ENCODE peak calls at places on chromosomes 12 and 14, in ten cellular contexts. O is stomach, X is Peyer's patch, U is fibroblast of mammary gland, M is MM.1S, B is left ventricle myocardium inferior, G is endodermal cell, S is astrocyte, P is right lobe of liver, V is upper lobe of right lung. Y is an unnamed sample.
A peak's percentile ranks its signal among the peaks of the same experiment; 100 is the strongest.

GRCh38 chr14:64772394-64772950 is 68.2 kb downstream of the PLEKHG3 start:
- DNase-seq in O (no peak), S (no peak), U (no peak), B (no peak), P (no peak), M (no peak), G (peak; percentile 78), X (no peak), V (no peak), Y (no peak)

GRCh38 chr14:52018252-52018651 is 28.9 kb downstream of the RTRAF start:
- DNase-seq in M (no peak), S (no peak), P (no peak), X (no peak), O (no peak), G (no peak), V (no peak), B (no peak), U (no peak), Y (no peak)

GRCh38 chr12:52874573-52875435 is 26.0 kb upstream of the KRT78 start:
- DNase-seq in P (no peak), S (peak; percentile 12), X (no peak), U (no peak), B (no peak), M (no peak), O (no peak), V (no peak), G (no peak), Y (no peak)

GRCh38 chr12:62934799-62935674 is at the start of gene PPM1H:
- DNase-seq in B (peak; percentile 76), S (peak; percentile 12), U (peak; percentile 2), V (peak; percentile 93), G (peak; percentile 100), M (peak; percentile 95), P (peak; percentile 94), X (peak; percentile 18), O (peak; percentile 90), Y (peak; percentile 81)

GRCh38 chr12:50799908-50800307 is 36.0 kb downstream of the ATF1 start:
- DNase-seq in B (no peak), M (no peak), U (no peak), X (no peak), P (no peak), O (no peak), S (no peak), G (no peak), V (no peak), Y (no peak)

GRCh38 chr14:65462411-65462810 is 49.9 kb downstream of the FUT8 start:
- DNase-seq in U (peak; percentile 51), P (no peak), X (no peak), S (peak; percentile 91), V (no peak), B (no peak), O (no peak), M (no peak), G (no peak), Y (peak; percentile 89)

GRCh38 chr12:12240671-12241345 is 26.0 kb downstream of the LRP6 start:
- DNase-seq in P (no peak), V (no peak), G (no peak), X (no peak), O (no peak), M (no peak), S (peak; percentile 77), U (peak; percentile 58), B (no peak), Y (no peak)

GRCh38 chr14:27390130-27390529 is 792.3 kb upstream of the NOVA1 start:
- DNase-seq in S (peak; percentile 13), U (no peak), B (no peak), O (no peak), M (no peak), P (no peak), V (no peak), G (peak; percentile 58), X (no peak), Y (no peak)

GRCh38 chr14:99264691-99265090 is 7.3 kb downstream of the BCL11B start:
- DNase-seq in U (no peak), V (no peak), P (no peak), B (no peak), M (no peak), S (no peak), O (no peak), X (no peak), G (no peak), Y (no peak)

GRCh38 chr14:99268776-99269510 is 3.1 kb downstream of the BCL11B start:
- DNase-seq in V (no peak), U (no peak), M (no peak), P (no peak), O (no peak), S (no peak), G (peak; percentile 77), B (no peak), X (no peak), Y (no peak)

GRCh38 chr14:99265571-99265970 is 6.4 kb downstream of the BCL11B start:
- DNase-seq in B (no peak), V (no peak), O (no peak), X (no peak), M (no peak), S (no peak), P (no peak), G (no peak), U (no peak), Y (no peak)

GRCh38 chr14:99267871-99268775 is 3.9 kb downstream of the BCL11B start:
- DNase-seq in S (no peak), B (no peak), G (peak; percentile 60), P (no peak), V (no peak), U (no peak), M (no peak), X (no peak), O (no peak), Y (no peak)

GRCh38 chr14:99266181-99267178 is 5.5 kb downstream of the BCL11B start:
- DNase-seq in P (peak; percentile 80), O (peak; percentile 79), X (peak; percentile 72), V (peak; percentile 85), B (peak; percentile 68), S (peak; percentile 23), G (peak; percentile 93), U (peak; percentile 59), M (peak; percentile 63), Y (peak; percentile 83)
- H3K4me3 ChIP-seq in P (no peak overlapping the region), O (no peak overlapping the region), X (no peak overlapping the region), V (peak overlapping the region; percentile 11), B (no peak overlapping the region), S (no peak overlapping the region), G (no peak overlapping the region), U (no peak overlapping the region), M (no peak overlapping the region), Y (no peak overlapping the region)

DNA sequence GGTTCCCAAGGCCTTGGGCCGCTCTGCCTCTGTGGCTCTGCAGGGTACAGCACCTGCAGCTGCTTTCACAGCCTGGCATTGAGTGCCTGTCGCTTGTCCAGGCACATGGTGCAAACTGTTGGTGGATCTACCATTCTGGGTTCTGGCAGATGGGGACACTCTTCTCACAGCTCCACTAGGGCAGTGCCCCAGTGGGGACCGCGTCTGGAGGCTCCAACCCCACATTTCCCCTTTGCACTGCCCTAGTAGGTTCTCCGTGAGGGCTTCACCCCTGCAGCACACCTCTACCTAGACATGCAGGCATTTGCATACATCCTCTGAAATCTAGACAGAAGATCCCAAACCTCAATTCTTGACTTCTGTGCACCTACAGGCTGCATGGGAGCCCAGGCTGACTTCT is 19.2 kb upstream of the ASPG start:
- DNase-seq in M (no peak), U (no peak), P (no peak), V (no peak), B (no peak), G (no peak), S (no peak), X (no peak), O (no peak), Y (no peak)
- H3K4me3 ChIP-seq in M (no peak overlapping the region), U (no peak overlapping the region), P (no peak overlapping the region), V (no peak overlapping the region), B (no peak overlapping the region), G (no peak overlapping the region), S (no peak overlapping the region), X (no peak overlapping the region), O (no peak overlapping the region), Y (no peak overlapping the region)

GRCh38 chr12:132953163-132953425 is 3.0 kb downstream of the ZNF605 start:
- DNase-seq in V (no peak), M (no peak), X (no peak), O (no peak), G (peak; percentile 35), P (no peak), S (no peak), B (no peak), U (no peak), Y (no peak)

GRCh38 chr12:132953771-132954170 is 2.3 kb downstream of the ZNF605 start:
- DNase-seq in S (no peak), O (no peak), B (no peak), P (no peak), V (no peak), U (no peak), G (peak; percentile 25), X (no peak), M (no peak), Y (no peak)

GRCh38 chr12:132955094-132955932 is 793 bp downstream of the ZNF605 start:
- DNase-seq in P (peak; percentile 57), V (peak; percentile 72), U (peak; percentile 79), O (peak; percentile 28), B (peak; percentile 26), S (peak; percentile 63), X (no peak), G (peak; percentile 82), M (no peak), Y (peak; percentile 54)

GRCh38 chr12:132955933-132956725 is at the start of gene ZNF605:
- DNase-seq in O (peak; percentile 87), U (peak; percentile 83), G (peak; percentile 98), M (peak; percentile 71), B (peak; percentile 92), X (peak; percentile 79), P (peak; percentile 90), S (peak; percentile 83), V (peak; percentile 95), Y (peak; percentile 90)

DNA sequence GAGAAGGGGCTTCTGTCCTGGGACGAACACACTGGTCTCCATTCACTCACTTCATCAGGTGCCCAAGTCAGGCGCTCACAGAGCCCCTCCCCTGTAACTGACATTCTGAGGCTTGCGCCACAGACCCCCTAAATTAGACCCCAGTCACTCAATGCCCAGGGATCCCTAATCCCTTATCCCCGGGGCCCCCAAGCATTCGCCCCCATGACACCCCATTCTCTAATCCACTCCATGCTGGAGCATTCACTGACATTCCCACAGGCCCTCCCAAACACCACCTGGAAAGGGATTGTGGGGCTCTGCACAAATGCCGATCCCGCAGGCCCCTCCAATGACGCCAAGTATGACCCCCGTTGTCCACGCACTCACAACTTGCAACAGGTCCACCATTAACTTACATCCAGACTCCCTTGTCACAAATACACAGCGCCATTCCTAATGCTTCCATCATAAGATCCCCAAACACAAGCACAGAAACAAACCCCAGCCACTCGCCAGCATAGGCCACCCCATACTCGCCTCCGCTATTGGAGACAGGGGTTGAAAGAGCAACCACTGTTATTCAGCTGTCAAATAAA is 1.5 kb downstream of the ZNF605 start:
- DNase-seq in O (no peak), G (peak; percentile 41), X (no peak), S (no peak), M (no peak), V (no peak), U (peak; percentile 20), P (no peak), B (no peak), Y (no peak)
- H3K4me3 ChIP-seq in O (peak overlapping the region; percentile 78), G (peak overlapping the region; percentile 92), X (no peak overlapping the region), S (peak overlapping the region; percentile 82), M (no peak overlapping the region), V (peak overlapping the region; percentile 80), U (peak overlapping the region; percentile 89), P (peak overlapping the region; percentile 80), B (peak overlapping the region; percentile 89), Y (no peak overlapping the region)

GRCh38 chr12:54417712-54418440 is 1.2 kb downstream of the ITGA5 start:
- DNase-seq in M (no peak), U (no peak), B (no peak), X (no peak), G (peak; percentile 77), S (no peak), O (no peak), P (peak; percentile 58), V (no peak), Y (no peak)

GRCh38 chr12:54420766-54421144 is 1.7 kb upstream of the ITGA5 start:
- DNase-seq in B (no peak), G (peak; percentile 76), M (no peak), O (no peak), U (peak; percentile 81), P (no peak), S (no peak), V (no peak), X (no peak), Y (no peak)

GRCh38 chr12:54421175-54421872 is 2.3 kb upstream of the ITGA5 start:
- DNase-seq in M (no peak), V (no peak), O (no peak), B (peak; percentile 71), P (no peak), X (no peak), U (peak; percentile 93), S (peak; percentile 23), G (no peak), Y (no peak)

GRCh38 chr12:54418441-54419087 is 502 bp downstream of the ITGA5 start:
- DNase-seq in X (no peak), S (no peak), V (no peak), M (no peak), U (no peak), G (no peak), B (no peak), O (no peak), P (no peak), Y (no peak)

GRCh38 chr12:54419088-54419887 is at the start of gene ITGA5:
- DNase-seq in V (peak; percentile 87), B (peak; percentile 86), X (peak; percentile 48), S (peak; percentile 51), G (peak; percentile 90), U (peak; percentile 77), M (no peak), O (peak; percentile 66), P (peak; percentile 89), Y (no peak)
- H3K4me3 ChIP-seq in V (peak within 1 kb of the TSS; percentile 83), B (peak within 1 kb of the TSS; percentile 76), X (peak within 1 kb of the TSS; percentile 70), S (peak within 1 kb of the TSS; percentile 76), G (peak within 1 kb of the TSS; percentile 93), U (peak within 1 kb of the TSS; percentile 97), M (peak within 1 kb of the TSS; percentile 20), O (peak within 1 kb of the TSS; percentile 82), P (peak within 1 kb of the TSS; percentile 70), Y (peak within 1 kb of the TSS; percentile 38)

Y was measured in GM12865.